ENCODE peak calls at places on chromosomes 5 and 9, in eight cellular contexts. N is OCI-LY7, R is neuronal stem cell, M is DND-41, G is GM23338, L is astrocyte, J is GM23248, X is HCT116. D is an unnamed sample.

GRCh38 chr9:117189121-117189520 is 225.7 kb downstream of the ASTN2 start:
- DNase-seq in N (no peak), R (no peak), M (no peak), G (no peak), L (peak), J (peak), X (no peak), D (no peak)

GRCh38 chr5:126280343-126280742 is 142.9 kb upstream of the GRAMD2B start:
- DNase-seq in N (no peak), R (no peak), M (no peak), G (no peak), L (no peak), J (no peak), X (no peak), D (no peak)

GRCh38 chr9:123217148-123217585 is 51.2 kb downstream of the STRBP start:
- DNase-seq in N (no peak), R (no peak), M (no peak), G (no peak), L (peak), J (no peak), X (no peak), D (no peak)

GRCh38 chr5:138696501-138696900 is 56.7 kb upstream of the CTNNA1 start:
- DNase-seq in N (no peak), R (no peak), M (no peak), G (no peak), L (peak), J (peak), X (no peak), D (no peak)

GRCh38 chr5:138545919-138546562 is 3.0 kb upstream of the ETF1 start:
- DNase-seq in N (no peak), R (no peak), M (no peak), G (no peak), L (no peak), J (peak), X (no peak), D (no peak)

GRCh38 chr5:74974451-74975089 is 77.8 kb downstream of the GCNT4 start:
- DNase-seq in N (no peak), R (no peak), M (no peak), G (no peak), L (no peak), J (no peak), X (no peak), D (no peak)

GRCh38 chr5:43572357-43572756 is 15.5 kb upstream of the PAIP1 start:
- DNase-seq in N (no peak), R (no peak), M (no peak), G (no peak), L (peak), J (peak), X (no peak), D (no peak)

GRCh38 chr9:12684923-12685468 is 8.2 kb upstream of the TYRP1 start:
- DNase-seq in N (no peak), R (no peak), M (no peak), G (no peak), L (peak), J (no peak), X (no peak), D (no peak)

GRCh38 chr5:168404366-168404765 is 81.9 kb upstream of the RARS1 start:
- DNase-seq in N (no peak), R (no peak), M (no peak), G (no peak), L (peak), J (peak), X (no peak), D (no peak)

GRCh38 chr5:6083311-6083941 is 294.9 kb downstream of the MED10 start:
- DNase-seq in N (no peak), R (no peak), M (no peak), G (peak), L (no peak), J (no peak), X (no peak), D (no peak)

GRCh38 chr5:120678279-120678678 is 214.2 kb downstream of the PRR16 start:
- DNase-seq in N (no peak), R (no peak), M (no peak), G (no peak), L (peak), J (peak), X (no peak), D (no peak)

GRCh38 chr9:35748858-35749514 is at the start of the genes GBA2 and RGP1:
- DNase-seq in N (peak), R (peak), M (peak), G (peak), L (peak), J (peak), X (peak), D (peak)

GRCh38 chr9:111531716-111532115 is 6.7 kb downstream of the ZNF483 start:
- DNase-seq in N (no peak), R (no peak), M (no peak), G (no peak), L (no peak), J (no peak), X (no peak), D (no peak)

GRCh38 chr5:10140195-10140973 is 109.3 kb downstream of the ATPSCKMT start:
- DNase-seq in N (no peak), R (no peak), M (no peak), G (peak), L (no peak), J (peak), X (peak), D (no peak)

GRCh38 chr5:37598665-37599064 is 219.5 kb downstream of the WDR70 start:
- DNase-seq in N (no peak), R (no peak), M (no peak), G (no peak), L (no peak), J (no peak), X (no peak), D (no peak)

GRCh38 chr5:181120311-181120710 is 10.7 kb downstream of the OR2V1 start:
- DNase-seq in N (no peak), R (no peak), M (no peak), G (no peak), L (peak), J (peak), X (no peak), D (no peak)
- H3K4me2 ChIP-seq in N (no peak), R (no peak), M (no peak), G (no peak), L (no peak), J (peak), X (peak), D (no peak)

DNA sequence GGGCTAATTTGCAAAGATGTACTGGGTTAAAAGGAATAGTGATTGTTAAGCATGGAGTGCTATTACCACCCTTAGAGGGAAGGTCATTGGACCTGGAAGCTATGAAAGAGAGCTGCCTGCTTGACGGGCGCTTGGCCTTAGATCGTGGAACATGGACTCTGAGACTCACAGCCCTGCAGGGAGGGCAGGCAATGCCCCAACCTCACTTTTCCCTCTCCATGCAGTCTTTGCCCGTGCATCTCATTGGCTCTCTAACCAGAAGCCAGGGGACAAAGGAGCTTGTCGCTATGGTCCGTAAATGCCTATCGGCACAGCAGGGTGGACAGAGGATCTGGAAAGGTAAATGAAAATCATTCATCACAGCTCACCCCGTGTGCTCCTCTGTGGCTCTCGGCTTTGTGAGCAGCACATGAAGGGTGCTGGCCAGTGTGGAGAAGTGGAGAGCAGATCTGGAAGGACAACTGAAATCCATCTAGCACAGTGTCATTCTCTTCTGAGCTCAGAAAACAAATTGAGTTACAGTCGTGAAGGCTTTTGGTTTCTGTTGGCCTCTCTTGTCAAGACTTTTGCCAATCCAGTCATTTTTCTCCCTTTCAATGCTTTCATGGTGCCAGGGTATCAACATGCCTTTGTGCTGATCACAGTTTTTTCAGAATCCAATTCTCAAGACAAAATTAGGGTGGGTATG is 186.2 kb downstream of the SNX18 start:
- DNase-seq in N (no peak), R (no peak), M (no peak), G (no peak), L (no peak), J (peak), X (no peak), D (no peak)
- H2AFZ ChIP-seq in N (no peak), R (peak), M (no peak), G (peak), L (peak), J (peak), X (no peak), D (no peak)

GRCh38 chr5:141040093-141040762 is 10.9 kb upstream of the PCDHB1 start:
- DNase-seq in N (no peak), R (peak), M (no peak), G (peak), L (no peak), J (peak), X (peak), D (no peak)
- H3K4me3 ChIP-seq in N (no peak), R (peak), M (no peak), G (peak), L (peak), J (no peak), X (peak), D (no peak)

GRCh38 chr9:79663299-79663698 is 91.5 kb downstream of the TLE4 start:
- DNase-seq in N (no peak), R (peak), M (no peak), G (peak), L (no peak), J (peak), X (no peak), D (no peak)
- H3K4me2 ChIP-seq in N (no peak), R (peak), M (no peak), G (peak), L (peak), J (peak), X (no peak), D (no peak)

DNA sequence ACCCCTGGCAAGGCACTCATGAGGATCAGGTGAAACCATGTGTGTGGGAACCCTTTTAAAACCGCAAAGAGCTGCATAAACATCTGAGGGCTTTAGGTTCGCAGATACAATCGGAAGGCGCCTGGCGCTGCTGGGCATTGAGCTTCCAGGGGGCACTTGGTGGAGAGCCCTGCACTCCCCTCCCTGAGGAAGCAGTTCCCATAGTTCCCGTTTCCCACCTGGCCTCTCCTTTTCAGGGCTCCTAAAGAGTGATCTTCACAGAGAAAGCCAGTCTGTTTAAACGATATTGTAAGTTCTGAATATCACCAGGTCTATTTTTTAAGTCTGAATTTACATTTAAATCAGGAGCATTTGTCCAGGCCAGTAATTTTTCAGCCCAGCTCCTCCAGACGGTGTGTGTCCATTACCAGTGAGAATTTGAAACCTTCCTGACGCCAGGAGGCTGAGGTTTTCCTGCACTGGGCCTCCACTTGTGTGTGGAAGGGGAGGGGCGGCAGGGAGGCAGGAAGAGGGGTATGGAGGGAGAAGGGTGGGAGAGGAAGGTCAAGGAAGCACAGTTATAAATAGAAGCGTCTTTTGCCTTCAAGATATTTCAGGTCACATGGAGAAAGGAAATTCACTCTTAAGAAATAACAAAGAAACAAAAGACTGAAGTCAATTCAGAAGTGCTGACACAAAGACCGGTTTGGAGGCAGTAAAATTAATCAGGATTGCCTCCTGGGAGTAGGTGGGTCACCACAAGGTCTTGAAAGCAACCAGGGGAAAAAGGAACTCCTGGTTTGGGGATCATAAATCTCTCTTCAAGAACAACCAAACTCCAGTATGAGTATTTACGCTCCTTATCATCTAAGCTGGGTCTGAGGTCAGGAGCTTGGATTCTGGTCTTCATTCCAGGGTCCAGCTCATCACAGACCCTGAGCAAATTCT is 14.3 kb upstream of the MGAT1 start:
- DNase-seq in N (no peak), R (no peak), M (peak), G (no peak), L (peak), J (no peak), X (no peak), D (no peak)
- H2AFZ ChIP-seq in N (peak), R (peak), M (peak), G (peak), L (peak), J (peak), X (peak), D (peak)

DNA sequence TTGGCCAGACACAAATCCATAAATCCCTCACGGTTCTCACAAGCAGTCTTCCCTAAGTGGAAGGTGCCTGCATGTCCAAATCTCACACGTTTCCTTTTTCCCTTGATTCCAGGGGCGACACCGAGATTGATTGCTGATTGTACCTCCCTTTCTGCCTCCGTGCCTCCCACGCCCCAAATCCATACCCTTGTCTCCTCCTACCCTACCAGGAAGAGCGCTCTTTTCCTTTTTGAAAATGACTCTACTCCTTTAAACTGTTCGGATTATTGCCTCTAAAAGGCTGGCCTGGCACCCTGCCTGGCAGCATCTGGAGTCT is 4.5 kb downstream of the STC2 start:
- DNase-seq in N (no peak), R (no peak), M (no peak), G (no peak), L (no peak), J (no peak), X (no peak), D (no peak)
- H3K4me3 ChIP-seq in N (no peak), R (no peak), M (no peak), G (peak), L (no peak), J (peak), X (no peak), D (no peak)

GRCh38 chr5:11385251-11385900 is 518.9 kb downstream of the CTNND2 start:
- DNase-seq in N (no peak), R (no peak), M (no peak), G (peak), L (peak), J (peak), X (no peak), D (no peak)
- H3K4me2 ChIP-seq in N (no peak), R (peak), M (no peak), G (peak), L (peak), J (no peak), X (no peak), D (no peak)